ENCODE peak calls at places on chromosomes 4 and X, in five cellular contexts. One of them, this sample, is unnamed.

GRCh38 chrX:115988825-115989224 is 181.7 kb upstream of the AGTR2 start:
- DNase-seq in Karpas-422: peak; percentile 51
- DNase-seq in PC-3: peak; percentile 37
- DNase-seq in OCI-LY7: no peak
- DNase-seq in MM.1S: no peak
- DNase-seq in this sample: no peak

GRCh38 chr4:163991268-163991667 is 496.8 kb downstream of the TMA16 start:
- DNase-seq in Karpas-422: no peak
- DNase-seq in PC-3: peak; percentile 63
- DNase-seq in OCI-LY7: no peak
- DNase-seq in MM.1S: no peak
- DNase-seq in this sample: no peak

GRCh38 chr4:152283806-152284470 is 252.0 kb downstream of the FBXW7 start:
- DNase-seq in Karpas-422: no peak
- DNase-seq in PC-3: peak; percentile 20
- DNase-seq in OCI-LY7: no peak
- DNase-seq in MM.1S: no peak
- DNase-seq in this sample: no peak

GRCh38 chrX:55253528-55253927 is 11.2 kb downstream of the PAGE3 start:
- DNase-seq in Karpas-422: no peak
- DNase-seq in PC-3: no peak
- DNase-seq in OCI-LY7: no peak
- DNase-seq in MM.1S: no peak
- DNase-seq in this sample: no peak

GRCh38 chr4:3341760-3342159 is 48.9 kb downstream of the RGS12 start:
- DNase-seq in Karpas-422: no peak
- DNase-seq in PC-3: no peak
- DNase-seq in OCI-LY7: no peak
- DNase-seq in MM.1S: no peak
- DNase-seq in this sample: no peak

GRCh38 chrX:71846429-71846828 is 64.2 kb upstream of the NHSL2 start:
- DNase-seq in Karpas-422: no peak
- DNase-seq in PC-3: no peak
- DNase-seq in OCI-LY7: no peak
- DNase-seq in MM.1S: no peak
- DNase-seq in this sample: no peak

GRCh38 chr4:110878413-110878812 is 255.5 kb upstream of the PITX2 start:
- DNase-seq in Karpas-422: no peak
- DNase-seq in PC-3: no peak
- DNase-seq in OCI-LY7: no peak
- DNase-seq in MM.1S: no peak
- DNase-seq in this sample: no peak

GRCh38 chr4:161767116-161767515 is 396.7 kb downstream of the FSTL5 start:
- DNase-seq in Karpas-422: no peak
- DNase-seq in PC-3: peak; percentile 74
- DNase-seq in OCI-LY7: no peak
- DNase-seq in MM.1S: no peak
- DNase-seq in this sample: no peak

GRCh38 chr4:126375462-126376054 is 1060.8 kb downstream of the FAT4 start:
- DNase-seq in Karpas-422: no peak
- DNase-seq in PC-3: no peak
- DNase-seq in OCI-LY7: no peak
- DNase-seq in MM.1S: no peak
- DNase-seq in this sample: no peak

GRCh38 chr4:78496021-78496643 is 55.4 kb upstream of the ANXA3 start:
- DNase-seq in Karpas-422: no peak
- DNase-seq in PC-3: no peak
- DNase-seq in OCI-LY7: no peak
- DNase-seq in MM.1S: no peak
- DNase-seq in this sample: no peak

GRCh38 chr4:53647547-53647946 is 56.3 kb upstream of the LNX1 start:
- DNase-seq in Karpas-422: no peak
- DNase-seq in PC-3: no peak
- DNase-seq in OCI-LY7: no peak
- DNase-seq in MM.1S: no peak
- DNase-seq in this sample: no peak

GRCh38 chr4:137994858-137995257 is 247.3 kb downstream of the SLC7A11 start:
- DNase-seq in Karpas-422: no peak
- DNase-seq in PC-3: no peak
- DNase-seq in OCI-LY7: no peak
- DNase-seq in MM.1S: no peak
- DNase-seq in this sample: no peak

GRCh38 chr4:109611045-109611616 is 51.1 kb downstream of the MCUB start:
- DNase-seq in Karpas-422: peak; percentile 74
- DNase-seq in PC-3: no peak
- DNase-seq in OCI-LY7: no peak
- DNase-seq in MM.1S: no peak
- DNase-seq in this sample: no peak

GRCh38 chrX:10012776-10013175 is 45.6 kb downstream of the CLDN34 start:
- DNase-seq in Karpas-422: no peak
- DNase-seq in PC-3: no peak
- DNase-seq in OCI-LY7: no peak
- DNase-seq in MM.1S: no peak
- DNase-seq in this sample: no peak

GRCh38 chr4:6873291-6873690 is 36.3 kb upstream of the TBC1D14 start:
- DNase-seq in Karpas-422: no peak
- DNase-seq in PC-3: peak; percentile 24
- DNase-seq in OCI-LY7: no peak
- DNase-seq in MM.1S: no peak
- DNase-seq in this sample: no peak

GRCh38 chr4:152369903-152370296 is 166.0 kb downstream of the FBXW7 start:
- DNase-seq in Karpas-422: no peak
- DNase-seq in PC-3: peak; percentile 24
- DNase-seq in OCI-LY7: no peak
- DNase-seq in MM.1S: no peak
- DNase-seq in this sample: no peak

GRCh38 chr4:37719021-37719420 is 32.8 kb upstream of the RELL1 start:
- DNase-seq in Karpas-422: no peak
- DNase-seq in PC-3: peak; percentile 11
- DNase-seq in OCI-LY7: no peak
- DNase-seq in MM.1S: no peak
- DNase-seq in this sample: no peak

GRCh38 chr4:148067307-148067916 is 335.5 kb downstream of the ARHGAP10 start:
- DNase-seq in Karpas-422: no peak
- DNase-seq in PC-3: no peak
- DNase-seq in OCI-LY7: no peak
- DNase-seq in MM.1S: no peak
- DNase-seq in this sample: no peak

GRCh38 chrX:19072372-19072771 is 49.9 kb downstream of the ADGRG2 start:
- DNase-seq in Karpas-422: no peak
- DNase-seq in PC-3: peak; percentile 78
- DNase-seq in OCI-LY7: no peak
- DNase-seq in MM.1S: no peak
- DNase-seq in this sample: no peak

GRCh38 chrX:132875705-132876508 is 82.5 kb downstream of the HS6ST2 start:
- DNase-seq in Karpas-422: no peak
- DNase-seq in PC-3: peak; percentile 70
- DNase-seq in OCI-LY7: no peak
- DNase-seq in MM.1S: no peak
- DNase-seq in this sample: no peak

GRCh38 chr4:82786004-82786400 is 12.6 kb downstream of the SCD5 start:
- DNase-seq in Karpas-422: peak; percentile 50
- DNase-seq in PC-3: peak; percentile 1
- DNase-seq in OCI-LY7: no peak
- DNase-seq in MM.1S: no peak
- DNase-seq in this sample: no peak

GRCh38 chr4:717601-718320 is 12.1 kb downstream of the PCGF3 start:
- DNase-seq in Karpas-422: no peak
- DNase-seq in PC-3: no peak
- DNase-seq in OCI-LY7: no peak
- DNase-seq in MM.1S: no peak
- DNase-seq in this sample: no peak

GRCh38 chrX:41917517-41917916 is 5.8 kb downstream of the CASK start:
- DNase-seq in Karpas-422: no peak
- DNase-seq in PC-3: no peak
- DNase-seq in OCI-LY7: no peak
- DNase-seq in MM.1S: no peak
- DNase-seq in this sample: no peak

GRCh38 chrX:153582896-153583295 is 16.0 kb downstream of the CCNQ start:
- DNase-seq in Karpas-422: peak; percentile 82
- DNase-seq in PC-3: no peak
- DNase-seq in OCI-LY7: peak; percentile 80
- DNase-seq in MM.1S: peak; percentile 28
- DNase-seq in this sample: peak; percentile 23

GRCh38 chrX:21658746-21659145 is 616 bp upstream of the KLHL34 start:
- DNase-seq in Karpas-422: no peak
- DNase-seq in PC-3: no peak
- DNase-seq in OCI-LY7: no peak
- DNase-seq in MM.1S: no peak
- DNase-seq in this sample: no peak

GRCh38 chrX:17022205-17022604 is 75.7 kb downstream of the REPS2 start:
- DNase-seq in Karpas-422: no peak
- DNase-seq in PC-3: no peak
- DNase-seq in OCI-LY7: no peak
- DNase-seq in MM.1S: no peak
- DNase-seq in this sample: no peak

GRCh38 chrX:40107291-40108083 is 9.7 kb upstream of the BCOR start:
- DNase-seq in Karpas-422: no peak
- DNase-seq in PC-3: peak; percentile 64
- DNase-seq in OCI-LY7: no peak
- DNase-seq in MM.1S: peak; percentile 19
- DNase-seq in this sample: no peak

GRCh38 chrX:119885554-119886428 is 9.9 kb upstream of the AKAP14 start:
- DNase-seq in Karpas-422: peak; percentile 60
- DNase-seq in PC-3: peak; percentile 31
- DNase-seq in OCI-LY7: peak; percentile 13
- DNase-seq in MM.1S: peak; percentile 93
- DNase-seq in this sample: no peak

GRCh38 chrX:39730671-39731389 is 366.9 kb downstream of the BCOR start:
- DNase-seq in Karpas-422: peak; percentile 63
- DNase-seq in PC-3: peak; percentile 74
- DNase-seq in OCI-LY7: peak; percentile 65
- DNase-seq in MM.1S: peak; percentile 27
- DNase-seq in this sample: no peak

GRCh38 chrX:71558920-71559319 is 19.3 kb upstream of the GCNA start:
- DNase-seq in Karpas-422: no peak
- DNase-seq in PC-3: no peak
- DNase-seq in OCI-LY7: no peak
- DNase-seq in MM.1S: no peak
- DNase-seq in this sample: no peak

GRCh38 chrX:130728208-130728607 is 174.8 kb downstream of the ENOX2 start:
- DNase-seq in Karpas-422: no peak
- DNase-seq in PC-3: peak; percentile 59
- DNase-seq in OCI-LY7: no peak
- DNase-seq in MM.1S: no peak
- DNase-seq in this sample: no peak

DNA sequence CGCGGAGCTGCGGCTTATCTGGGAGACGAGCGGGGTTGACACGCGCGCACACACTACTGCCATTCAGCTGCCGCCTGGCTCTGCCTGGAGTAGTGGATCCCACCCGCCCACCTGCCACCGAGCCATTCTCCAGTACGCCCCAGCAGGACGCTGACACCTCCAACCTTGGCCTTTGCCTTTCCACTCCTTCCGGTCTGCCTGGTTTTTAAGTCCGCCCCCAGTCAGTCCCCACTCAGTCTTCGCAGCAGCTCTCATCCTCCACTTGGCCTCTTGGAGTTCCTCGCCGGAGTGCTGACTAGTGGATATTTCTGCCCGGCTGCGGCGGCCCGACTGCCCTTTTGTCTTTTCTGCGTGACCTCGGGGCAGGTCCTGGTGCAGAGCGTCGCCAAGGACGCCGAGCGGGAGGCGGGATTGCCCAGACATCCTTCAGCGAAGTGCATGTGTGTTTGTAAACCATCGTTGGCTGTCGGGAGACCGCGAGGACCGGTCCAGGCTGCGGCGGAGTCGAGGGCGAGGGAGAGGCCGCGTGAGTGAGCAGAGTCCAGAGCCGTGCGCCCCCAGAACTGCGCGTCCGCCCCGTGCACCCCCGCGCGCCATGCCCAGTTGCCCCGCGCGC is 1.1 kb downstream of the SLIT2 start:
- DNase-seq in Karpas-422: no peak
- DNase-seq in PC-3: peak; percentile 30
- DNase-seq in OCI-LY7: no peak
- DNase-seq in MM.1S: peak; percentile 27
- DNase-seq in this sample: no peak
- H2AFZ ChIP-seq in Karpas-422: no peak overlapping the region
- H2AFZ ChIP-seq in PC-3: no peak overlapping the region
- H2AFZ ChIP-seq in OCI-LY7: no peak overlapping the region
- H2AFZ ChIP-seq in MM.1S: peak overlapping the region; percentile 98
- H2AFZ ChIP-seq in this sample: no peak overlapping the region

GRCh38 chrX:429266-429825 is 42.6 kb upstream of the PPP2R3B start:
- DNase-seq in Karpas-422: no peak
- DNase-seq in PC-3: no peak
- DNase-seq in OCI-LY7: no peak
- DNase-seq in MM.1S: no peak
- DNase-seq in this sample: no peak

GRCh38 chrX:431032-431431 is 44.3 kb upstream of the PPP2R3B start:
- DNase-seq in Karpas-422: no peak
- DNase-seq in PC-3: no peak
- DNase-seq in OCI-LY7: no peak
- DNase-seq in MM.1S: no peak
- DNase-seq in this sample: no peak

GRCh38 chrX:425056-425455 is 38.3 kb upstream of the PPP2R3B start:
- DNase-seq in Karpas-422: no peak
- DNase-seq in PC-3: no peak
- DNase-seq in OCI-LY7: no peak
- DNase-seq in MM.1S: no peak
- DNase-seq in this sample: no peak

GRCh38 chrX:426881-427280 is 40.2 kb upstream of the PPP2R3B start:
- DNase-seq in Karpas-422: no peak
- DNase-seq in PC-3: peak; percentile 18
- DNase-seq in OCI-LY7: no peak
- DNase-seq in MM.1S: no peak
- DNase-seq in this sample: no peak

GRCh38 chrX:427812-428725 is 41.4 kb upstream of the PPP2R3B start:
- DNase-seq in Karpas-422: no peak
- DNase-seq in PC-3: peak; percentile 24
- DNase-seq in OCI-LY7: peak; percentile 39
- DNase-seq in MM.1S: peak; percentile 12
- DNase-seq in this sample: no peak
- H3K4me3 ChIP-seq in Karpas-422: no peak overlapping the region
- H3K4me3 ChIP-seq in PC-3: no peak overlapping the region
- H3K4me3 ChIP-seq in OCI-LY7: no peak overlapping the region
- H3K4me3 ChIP-seq in MM.1S: peak overlapping the region; percentile 15
- H3K4me3 ChIP-seq in this sample: no peak overlapping the region

GRCh38 chr4:52234539-52235174 is 183.6 kb downstream of the SPATA18 start:
- DNase-seq in Karpas-422: peak; percentile 81
- DNase-seq in PC-3: peak; percentile 91
- DNase-seq in OCI-LY7: no peak
- DNase-seq in MM.1S: no peak
- DNase-seq in this sample: no peak

DNA sequence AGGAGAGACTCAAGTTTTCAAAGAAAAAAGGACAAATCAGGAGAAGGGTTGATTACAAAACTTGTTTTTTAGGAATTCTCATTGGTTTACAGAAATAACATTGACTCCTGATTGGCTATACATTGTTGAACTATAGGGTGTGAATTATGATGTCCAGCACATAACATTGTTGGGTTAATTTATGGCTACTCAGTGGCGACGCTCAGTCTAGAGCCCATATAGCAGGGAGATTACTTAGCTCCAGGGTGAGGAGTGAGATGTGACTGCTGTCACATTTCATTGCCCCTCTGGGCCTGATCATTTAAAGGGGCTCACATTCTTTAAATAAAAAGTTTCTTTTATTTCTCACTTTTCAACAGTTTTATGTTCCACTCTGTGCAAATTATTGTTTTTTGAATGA is 184.7 kb downstream of the SPATA18 start:
- DNase-seq in Karpas-422: no peak
- DNase-seq in PC-3: no peak
- DNase-seq in OCI-LY7: no peak
- DNase-seq in MM.1S: no peak
- DNase-seq in this sample: no peak
- H2AFZ ChIP-seq in Karpas-422: no peak overlapping the region
- H2AFZ ChIP-seq in PC-3: no peak overlapping the region
- H2AFZ ChIP-seq in OCI-LY7: no peak overlapping the region
- H2AFZ ChIP-seq in MM.1S: no peak overlapping the region
- H2AFZ ChIP-seq in this sample: no peak overlapping the region

GRCh38 chr4:48698029-48698901 is 81.8 kb downstream of the FRYL start:
- DNase-seq in Karpas-422: no peak
- DNase-seq in PC-3: peak; percentile 81
- DNase-seq in OCI-LY7: no peak
- DNase-seq in MM.1S: no peak
- DNase-seq in this sample: no peak
- H3K4me3 ChIP-seq in Karpas-422: no peak overlapping the region
- H3K4me3 ChIP-seq in PC-3: peak overlapping the region; percentile 53
- H3K4me3 ChIP-seq in OCI-LY7: no peak overlapping the region
- H3K4me3 ChIP-seq in MM.1S: no peak overlapping the region
- H3K4me3 ChIP-seq in this sample: no peak overlapping the region

This sample was measured in GM12878.